ENCODE peak calls at places on chromosomes 1 and 21, in six cellular contexts. T, B, S, L, J and X are unnamed samples.

GRCh38 chr21:32626633-32627196 is 14.5 kb upstream of the CFAP298 start:
- DNase-seq in T (peak; percentile 71), L (no peak), J (no peak), B (peak; percentile 19), S (no peak), X (no peak)

GRCh38 chr1:57517587-57518397 is 93.9 kb upstream of the DAB1 start:
- DNase-seq in B (no peak), J (no peak), L (no peak), S (no peak), T (no peak), X (no peak)

GRCh38 chr1:2290171-2290578 is 62.1 kb downstream of the SKI start:
- DNase-seq in J (no peak), S (no peak), L (no peak), B (no peak), T (no peak), X (no peak)

GRCh38 chr1:30331415-30332065 is 391.8 kb downstream of the MATN1 start:
- DNase-seq in L (no peak), J (no peak), S (no peak), B (no peak), T (no peak), X (no peak)

GRCh38 chr21:33828577-33828976 is 87.0 kb downstream of the ATP5PO start:
- DNase-seq in L (no peak), B (no peak), T (no peak), J (no peak), S (no peak), X (no peak)

GRCh38 chr1:2049517-2050481 is at the start of gene PRKCZ:
- DNase-seq in S (peak; percentile 94), L (no peak), T (no peak), J (peak; percentile 47), B (peak; percentile 99), X (no peak)

GRCh38 chr1:97919568-97920261 is 1.1 kb downstream of the DPYD start:
- DNase-seq in B (peak; percentile 53), S (no peak), L (no peak), J (no peak), T (peak; percentile 58), X (no peak)

GRCh38 chr1:15337656-15338402 is 71.9 kb upstream of the EFHD2 start:
- DNase-seq in L (peak; percentile 38), S (no peak), B (peak; percentile 87), T (peak; percentile 92), J (no peak), X (no peak)

GRCh38 chr1:2346691-2347408 is 44.5 kb downstream of the MORN1 start:
- DNase-seq in T (no peak), S (no peak), B (no peak), J (no peak), L (no peak), X (peak; percentile 43)

GRCh38 chr1:242847390-242847993 is 323.0 kb upstream of the PLD5 start:
- DNase-seq in S (no peak), J (no peak), T (peak; percentile 6), L (no peak), B (peak; percentile 53), X (no peak)

GRCh38 chr1:211591980-211592493 is 13.1 kb upstream of the SLC30A1 start:
- DNase-seq in L (no peak), B (peak; percentile 66), J (no peak), S (no peak), T (peak; percentile 86), X (no peak)

GRCh38 chr1:203524824-203525223 is 30.9 kb downstream of the OPTC start:
- DNase-seq in T (no peak), B (no peak), J (no peak), S (no peak), L (no peak), X (no peak)

GRCh38 chr1:230857822-230858221 is 10.5 kb downstream of the C1orf198 start:
- DNase-seq in B (no peak), T (no peak), L (no peak), S (no peak), J (no peak), X (no peak)

GRCh38 chr1:1144122-1144842 is 28.4 kb upstream of the C1orf159 start:
- DNase-seq in J (no peak), T (no peak), S (peak; percentile 75), L (no peak), B (no peak), X (no peak)

GRCh38 chr21:25515484-25516405 is 91.5 kb downstream of the MRPL39 start:
- DNase-seq in B (peak; percentile 11), J (no peak), S (no peak), L (no peak), T (peak; percentile 38), X (no peak)

GRCh38 chr1:115107501-115108260 is 18.4 kb upstream of the TSPAN2 start:
- DNase-seq in T (peak; percentile 73), J (no peak), B (no peak), L (no peak), S (no peak), X (no peak)

GRCh38 chr1:154835531-154836285 is 34.4 kb downstream of the KCNN3 start:
- DNase-seq in L (no peak), B (no peak), S (no peak), T (no peak), J (no peak), X (no peak)

GRCh38 chr21:44666401-44667320 is at the start of gene KRTAP12-2:
- DNase-seq in S (no peak), B (peak; percentile 61), T (no peak), J (no peak), L (no peak), X (no peak)

GRCh38 chr1:109764561-109765482 is 1.1 kb upstream of the EPS8L3 start:
- DNase-seq in L (no peak), J (no peak), B (no peak), S (no peak), T (no peak), X (peak; percentile 56)

GRCh38 chr1:67556297-67556900 is 126.2 kb upstream of the SERBP1 start:
- DNase-seq in J (no peak), T (no peak), L (no peak), B (peak; percentile 68), S (no peak), X (no peak)

GRCh38 chr1:67551375-67551774 is 121.2 kb upstream of the SERBP1 start:
- DNase-seq in S (no peak), T (no peak), B (no peak), J (no peak), L (no peak), X (no peak)

GRCh38 chr1:67555487-67556296 is 125.5 kb upstream of the SERBP1 start:
- DNase-seq in B (no peak), J (no peak), L (no peak), S (no peak), T (no peak), X (no peak)

GRCh38 chr1:67557731-67558448 is 127.1 kb upstream of the GADD45A start:
- DNase-seq in S (no peak), L (no peak), J (no peak), B (no peak), T (no peak), X (no peak)

DNA sequence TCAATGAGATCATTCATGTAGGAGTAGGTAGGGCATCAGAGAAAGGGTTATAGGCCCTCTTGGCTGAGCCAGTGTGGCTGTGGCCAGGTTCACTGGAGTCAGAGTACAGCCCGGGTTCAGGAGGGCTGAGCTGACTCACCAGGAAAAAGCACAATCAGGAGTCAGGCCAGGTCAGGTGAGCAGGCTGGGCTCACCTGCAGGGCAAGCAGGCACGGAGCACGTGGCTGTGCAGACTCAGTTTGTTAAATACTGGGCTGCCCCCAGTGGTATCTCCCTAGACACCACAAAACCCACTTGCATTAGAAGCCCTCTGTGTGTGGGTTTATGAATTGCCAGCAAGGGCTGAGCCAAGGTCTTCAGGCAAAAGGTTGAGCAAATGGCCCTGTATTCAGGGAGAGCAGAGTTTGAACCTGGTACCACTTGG is 122.1 kb upstream of the SERBP1 start:
- DNase-seq in L (no peak), J (no peak), B (no peak), S (no peak), T (no peak), X (no peak)
- TF ChIP-seq CTCF in L (no peak), J (no peak), B (peak; percentile 15), S (no peak), T (no peak), X (no peak)

GRCh38 chr1:170284016-170284415 is 138.3 kb downstream of the NTMT2 start:
- DNase-seq in T (no peak), B (no peak), J (no peak), L (no peak), S (no peak), X (no peak)
- H3K4me3 ChIP-seq in T (no peak overlapping the region), B (no peak overlapping the region), J (no peak overlapping the region), L (peak overlapping the region; percentile 57), S (no peak overlapping the region), X (no peak overlapping the region)

GRCh38 chr1:187819081-187819480 is 990.3 kb downstream of the PLA2G4A start:
- DNase-seq in J (no peak), S (no peak), B (no peak), L (no peak), T (no peak), X (no peak)

GRCh38 chr1:187816646-187817045 is 987.9 kb downstream of the PLA2G4A start:
- DNase-seq in J (no peak), S (no peak), L (no peak), B (no peak), T (no peak), X (no peak)

DNA sequence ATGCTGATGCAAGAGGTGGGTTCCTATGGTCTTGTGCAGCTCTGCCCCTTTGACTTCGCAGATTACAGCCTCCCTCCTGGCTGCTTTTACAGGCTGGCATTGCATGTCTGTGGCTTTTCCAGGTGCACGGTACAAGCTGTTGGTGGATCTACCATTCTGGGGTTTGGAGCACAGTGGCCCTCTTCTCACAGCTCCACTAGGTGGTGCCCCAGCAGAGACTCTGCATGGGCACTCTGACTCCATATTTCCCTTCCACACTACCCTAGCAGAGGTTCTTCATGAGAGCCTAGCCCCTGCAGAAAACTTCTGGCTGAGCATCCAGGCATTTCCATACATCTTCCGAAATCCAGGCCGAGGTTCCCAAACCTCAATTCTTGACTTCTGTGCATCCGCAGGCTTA is 989.0 kb downstream of the PLA2G4A start:
- DNase-seq in S (no peak), J (no peak), B (peak; percentile 7), L (no peak), T (no peak), X (no peak)
- TF ChIP-seq CTCF in S (no peak), J (no peak), B (no peak), L (no peak), T (no peak), X (no peak)

GRCh38 chr1:163171826-163172225 is 30.9 kb downstream of the RGS5 start:
- DNase-seq in B (no peak), T (no peak), S (no peak), J (no peak), L (no peak), X (no peak)

GRCh38 chr1:163173121-163173520 is 29.6 kb downstream of the RGS5 start:
- DNase-seq in L (no peak), S (no peak), J (no peak), T (peak; percentile 30), B (no peak), X (no peak)

GRCh38 chr1:163176797-163177196 is 25.9 kb downstream of the RGS5 start:
- DNase-seq in B (no peak), T (no peak), L (no peak), J (no peak), S (no peak), X (no peak)

GRCh38 chr1:163172596-163172995 is 30.1 kb downstream of the RGS5 start:
- DNase-seq in S (no peak), T (no peak), B (no peak), L (no peak), J (no peak), X (no peak)

GRCh38 chr1:163174524-163175437 is 27.9 kb downstream of the RGS5 start:
- DNase-seq in T (peak; percentile 75), L (peak; percentile 31), J (no peak), B (peak; percentile 85), S (peak; percentile 22), X (no peak)
- H3K4me3 ChIP-seq in T (peak overlapping the region; percentile 17), L (peak overlapping the region; percentile 56), J (no peak overlapping the region), B (peak overlapping the region; percentile 55), S (no peak overlapping the region), X (no peak overlapping the region)